ENCODE peak calls at places on chromosome 14, in five cellular contexts. K is heart right ventricle, X is IMR-90, Q is cardiac fibroblast, N is foreskin fibroblast. B is an unnamed sample.

GRCh38 chr14:42214981-42215491 is 608.4 kb downstream of the LRFN5 start:
- DNase-seq in K (no peak), X (peak), Q (peak), N (peak), B (peak)

GRCh38 chr14:90805662-90806548 is 10.3 kb downstream of the TTC7B start:
- DNase-seq in K (no peak), X (no peak), Q (no peak), N (no peak), B (no peak)

GRCh38 chr14:34966413-34966812 is 16.4 kb upstream of the SRP54 start:
- DNase-seq in K (no peak), X (no peak), Q (no peak), N (no peak), B (no peak)

GRCh38 chr14:70955543-70956480 is 48.6 kb downstream of the PCNX1 start:
- DNase-seq in K (no peak), X (peak), Q (peak), N (peak), B (no peak)

GRCh38 chr14:89720076-89720687 is 234.3 kb downstream of the EFCAB11 start:
- DNase-seq in K (no peak), X (no peak), Q (no peak), N (no peak), B (no peak)

GRCh38 chr14:101734241-101734847 is 27.2 kb upstream of the PPP2R5C start:
- DNase-seq in K (no peak), X (no peak), Q (no peak), N (no peak), B (no peak)

GRCh38 chr14:95541932-95542554 is 7.2 kb downstream of the GLRX5 start:
- DNase-seq in K (no peak), X (no peak), Q (no peak), N (no peak), B (no peak)

GRCh38 chr14:54147285-54147684 is 190.7 kb upstream of the BMP4 start:
- DNase-seq in K (no peak), X (peak), Q (peak), N (peak), B (no peak)

GRCh38 chr14:91103116-91103515 is 10.8 kb upstream of the DGLUCY start:
- DNase-seq in K (no peak), X (no peak), Q (no peak), N (no peak), B (no peak)

GRCh38 chr14:89221109-89221508 is 195.9 kb downstream of the FOXN3 start:
- DNase-seq in K (no peak), X (peak), Q (peak), N (peak), B (no peak)

GRCh38 chr14:51327376-51327775 is 87.3 kb downstream of the TMX1 start:
- DNase-seq in K (no peak), X (peak), Q (peak), N (peak), B (peak)

GRCh38 chr14:97796511-97796910 is 999.3 kb downstream of the VRK1 start:
- DNase-seq in K (no peak), X (no peak), Q (no peak), N (no peak), B (no peak)

GRCh38 chr14:53570411-53571387 is 385.9 kb downstream of the BMP4 start:
- DNase-seq in K (no peak), X (no peak), Q (no peak), N (no peak), B (no peak)

GRCh38 chr14:90569606-90570462 is 173.0 kb downstream of the CALM1 start:
- DNase-seq in K (no peak), X (no peak), Q (no peak), N (no peak), B (no peak)

GRCh38 chr14:34111933-34112332 is 161.1 kb upstream of the EGLN3 start:
- DNase-seq in K (no peak), X (no peak), Q (no peak), N (no peak), B (no peak)

GRCh38 chr14:31229638-31230229 is 22.1 kb upstream of the HECTD1 start:
- DNase-seq in K (peak), X (peak), Q (peak), N (peak), B (peak)
- H3K4me3 ChIP-seq in K (peak), X (no peak), Q (no peak), N (peak), B (no peak)

GRCh38 chr14:38623661-38624060 is 367.8 kb upstream of the CLEC14A start:
- DNase-seq in K (no peak), X (no peak), Q (no peak), N (peak), B (no peak)
- TF ChIP-seq CTCF in K (no peak), X (no peak), Q (no peak), N (no peak), B (no peak)

GRCh38 chr14:100071545-100071944 is 6.3 kb downstream of the EVL start:
- DNase-seq in K (no peak), X (no peak), Q (no peak), N (no peak), B (no peak)
- H3K4me3 ChIP-seq in K (no peak), X (no peak), Q (no peak), N (no peak), B (no peak)

GRCh38 chr14:87013583-87013982 is 979.4 kb downstream of the GALC start:
- DNase-seq in K (no peak), X (peak), Q (peak), N (peak), B (no peak)

GRCh38 chr14:87017335-87017734 is 975.6 kb downstream of the GALC start:
- DNase-seq in K (no peak), X (no peak), Q (no peak), N (no peak), B (no peak)

GRCh38 chr14:87018294-87018693 is 974.7 kb downstream of the GALC start:
- DNase-seq in K (no peak), X (peak), Q (no peak), N (peak), B (no peak)

DNA sequence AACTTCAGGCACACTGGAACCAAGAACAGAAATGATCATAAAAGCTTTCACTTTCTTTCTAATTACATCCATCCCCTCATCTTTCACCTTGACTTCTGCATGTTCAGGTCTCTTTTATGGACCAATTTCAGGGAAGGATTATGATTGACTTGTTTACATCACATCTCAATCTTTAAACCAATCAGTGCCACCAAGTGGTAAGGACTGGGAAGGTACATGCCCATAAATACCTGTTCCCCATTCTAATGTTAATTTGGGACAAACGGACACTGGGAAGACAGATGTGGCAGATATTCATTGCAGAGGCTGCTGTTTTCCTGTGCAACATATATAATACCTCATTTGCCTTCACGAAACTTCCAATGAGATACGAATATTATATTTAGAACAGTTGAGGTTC is 978.1 kb downstream of the GALC start:
- DNase-seq in K (no peak), X (no peak), Q (no peak), N (peak), B (no peak)
- TF ChIP-seq CTCF in K (no peak), X (no peak), Q (no peak), N (no peak), B (peak)

GRCh38 chr14:75001899-75002298 is 822 bp upstream of the EIF2B2 start:
- DNase-seq in K (no peak), X (no peak), Q (no peak), N (no peak), B (no peak)
- H3K4me3 ChIP-seq in K (peak), X (peak), Q (peak), N (no peak), B (peak)

B was measured in epithelial cell of proximal tubule.